ENCODE peak calls at places on chromosome 16, in eight cellular contexts. H is ovary; F is stimulated activated CD8-positive, alpha-beta memory T cell treated with anti-CD3 and anti-CD28 coated beads, Interleukin-7, amount 100 ng/mL, for 1 hour; C is glomerular endothelial cell; L is activated gamma-delta T cell treated with Interleukin-2 at 50 U/mL for 16 hours; O is activated T-helper 9 cell treated with anti-CD3 and anti-CD28 coated beads, Interleukin-2, amount 50 U/mL, for 16 hours; N is NCI-H345; A is effector CD8-positive, alpha-beta T cell. I is an unnamed sample.

GRCh38 chr16:50834701-50835100 is 92.8 kb downstream of the CYLD start:
- DNase-seq in H (no peak), F (no peak), C (no peak), L (no peak), O (no peak), N (no peak), A (no peak), I (no peak)

GRCh38 chr16:68644715-68645493 is at the start of gene CDH3:
- DNase-seq in H (peak), F (no peak), C (no peak), L (peak), O (no peak), N (peak), A (no peak), I (no peak)

GRCh38 chr16:74713325-74713724 is 12.7 kb upstream of the MLKL start:
- DNase-seq in H (no peak), F (no peak), C (no peak), L (no peak), O (no peak), N (no peak), A (no peak), I (no peak)

GRCh38 chr16:1037023-1037933 is 35.3 kb upstream of the SSTR5 start:
- DNase-seq in H (no peak), F (no peak), C (no peak), L (no peak), O (no peak), N (no peak), A (no peak), I (no peak)

GRCh38 chr16:81634380-81635121 is 144.5 kb upstream of the PLCG2 start:
- DNase-seq in H (peak), F (no peak), C (no peak), L (no peak), O (no peak), N (peak), A (no peak), I (no peak)

GRCh38 chr16:50021509-50021908 is 3.5 kb upstream of the CNEP1R1 start:
- DNase-seq in H (no peak), F (no peak), C (no peak), L (no peak), O (no peak), N (peak), A (no peak), I (no peak)

GRCh38 chr16:84322749-84323148 is 28.1 kb downstream of the WFDC1 start:
- DNase-seq in H (no peak), F (no peak), C (no peak), L (no peak), O (no peak), N (no peak), A (no peak), I (no peak)

GRCh38 chr16:3121843-3122467 is 9.6 kb downstream of the ZNF205 start:
- DNase-seq in H (no peak), F (no peak), C (no peak), L (no peak), O (no peak), N (peak), A (no peak), I (peak)

GRCh38 chr16:9258423-9259051 is 167.1 kb downstream of the HAPSTR1 start:
- DNase-seq in H (no peak), F (no peak), C (no peak), L (no peak), O (no peak), N (no peak), A (no peak), I (peak)

GRCh38 chr16:12805091-12805490 is 1.4 kb upstream of the CPPED1 start:
- DNase-seq in H (no peak), F (no peak), C (no peak), L (no peak), O (no peak), N (no peak), A (no peak), I (no peak)

GRCh38 chr16:48082516-48082915 is 73.3 kb downstream of the ABCC12 start:
- DNase-seq in H (no peak), F (no peak), C (no peak), L (no peak), O (no peak), N (no peak), A (no peak), I (no peak)

GRCh38 chr16:86949116-86949515 is 368.1 kb downstream of the C16orf95 start:
- DNase-seq in H (no peak), F (no peak), C (no peak), L (no peak), O (no peak), N (no peak), A (no peak), I (peak)